ENCODE peak calls at places on chromosomes 13 and 19, in six cellular contexts. T, D, E, Z, F and L are unnamed samples.
A peak's percentile ranks its signal among the peaks of the same experiment; 100 is the strongest.

GRCh38 chr13:103952183-103952582 is 886.0 kb upstream of the SLC10A2 start:
- DNase-seq in Z (peak; percentile 65), T (no peak), E (no peak), D (no peak), F (no peak), L (no peak)

GRCh38 chr19:38849746-38850230 is at the start of gene HNRNPL:
- DNase-seq in Z (no peak), T (peak; percentile 99), D (peak; percentile 99), F (no peak), E (peak; percentile 99), L (peak; percentile 100)

GRCh38 chr13:43936630-43937029 is 56.9 kb downstream of the LACC1 start:
- DNase-seq in T (no peak), F (no peak), Z (no peak), E (no peak), D (no peak), L (no peak)

GRCh38 chr19:4456566-4456842 is 1.1 kb downstream of the UBXN6 start:
- DNase-seq in F (no peak), T (no peak), Z (peak; percentile 63), E (no peak), D (peak; percentile 36), L (peak; percentile 66)

GRCh38 chr19:7500811-7501450 is 12.1 kb upstream of the PEX11G start:
- DNase-seq in Z (peak; percentile 47), T (peak; percentile 72), D (peak; percentile 74), E (peak; percentile 92), F (no peak), L (no peak)

GRCh38 chr19:2850256-2850925 is 9.1 kb downstream of the ZNF555 start:
- DNase-seq in F (no peak), D (no peak), T (no peak), Z (no peak), E (no peak), L (no peak)

GRCh38 chr13:41601718-41602445 is 144.5 kb downstream of the RGCC start:
- DNase-seq in E (no peak), D (no peak), T (no peak), F (no peak), Z (no peak), L (no peak)

GRCh38 chr19:46610851-46611770 is 10.0 kb downstream of the CALM3 start:
- DNase-seq in Z (no peak), E (no peak), D (peak; percentile 15), F (no peak), T (no peak), L (no peak)

GRCh38 chr19:32677657-32678056 is 2.0 kb downstream of the RGS9BP start:
- DNase-seq in T (no peak), F (no peak), E (no peak), Z (no peak), D (no peak), L (no peak)

GRCh38 chr19:28847468-28847867 is 365.5 kb downstream of the UQCRFS1 start:
- DNase-seq in Z (no peak), D (no peak), T (no peak), E (no peak), F (no peak), L (no peak)

GRCh38 chr19:11931051-11931450 is 6.1 kb downstream of the ZNF700 start:
- DNase-seq in D (peak; percentile 9), F (no peak), Z (no peak), E (no peak), T (no peak), L (no peak)

GRCh38 chr19:11924886-11925583 is at the start of gene ZNF700:
- DNase-seq in E (peak; percentile 95), D (peak; percentile 97), Z (peak; percentile 91), T (peak; percentile 98), F (peak; percentile 95), L (peak; percentile 98)

GRCh38 chr19:11921852-11922495 is 2.9 kb upstream of the ZNF700 start:
- DNase-seq in F (no peak), T (peak; percentile 30), D (no peak), Z (no peak), E (no peak), L (no peak)

GRCh38 chr19:11931513-11931912 is 6.6 kb downstream of the ZNF700 start:
- DNase-seq in F (no peak), D (no peak), E (no peak), Z (no peak), T (no peak), L (no peak)

DNA sequence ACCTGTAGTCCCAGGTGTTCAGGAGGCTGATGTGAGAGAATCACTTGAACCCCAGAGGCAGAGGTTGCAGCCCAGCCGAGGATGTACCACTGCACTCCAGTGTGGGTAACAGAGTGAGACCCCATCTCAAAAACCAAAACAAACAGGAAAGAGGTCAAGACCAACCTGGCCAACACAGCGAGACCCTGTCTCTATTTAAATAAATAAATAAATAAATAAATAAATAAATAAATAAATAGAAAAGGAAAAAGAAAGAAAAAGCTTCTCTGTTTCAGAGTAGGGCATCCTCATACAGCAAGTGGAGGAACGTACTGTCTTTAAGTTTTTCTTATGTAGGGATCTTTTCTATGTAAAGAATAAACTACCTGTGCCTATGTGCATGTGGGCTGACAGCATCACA is 2.3 kb downstream of the ZNF700 start:
- DNase-seq in D (no peak), Z (no peak), E (no peak), T (no peak), F (no peak), L (no peak)
- H3K9me3 ChIP-seq in D (no peaks in the 10 kb centered on the region), Z (no peaks in the 10 kb centered on the region), E (no peaks in the 10 kb centered on the region), T (no peaks in the 10 kb centered on the region), F (no peaks in the 10 kb centered on the region), L (no peaks in the 10 kb centered on the region)

GRCh38 chr13:60838581-60838980 is 441.6 kb downstream of the TDRD3 start:
- DNase-seq in F (no peak), E (no peak), D (no peak), Z (no peak), T (no peak), L (no peak)
- TF ChIP-seq POLR2AphosphoS5 in F (no peak), E (no peak), D (no peak), Z (no peak), T (no peak), L (no peak)

DNA sequence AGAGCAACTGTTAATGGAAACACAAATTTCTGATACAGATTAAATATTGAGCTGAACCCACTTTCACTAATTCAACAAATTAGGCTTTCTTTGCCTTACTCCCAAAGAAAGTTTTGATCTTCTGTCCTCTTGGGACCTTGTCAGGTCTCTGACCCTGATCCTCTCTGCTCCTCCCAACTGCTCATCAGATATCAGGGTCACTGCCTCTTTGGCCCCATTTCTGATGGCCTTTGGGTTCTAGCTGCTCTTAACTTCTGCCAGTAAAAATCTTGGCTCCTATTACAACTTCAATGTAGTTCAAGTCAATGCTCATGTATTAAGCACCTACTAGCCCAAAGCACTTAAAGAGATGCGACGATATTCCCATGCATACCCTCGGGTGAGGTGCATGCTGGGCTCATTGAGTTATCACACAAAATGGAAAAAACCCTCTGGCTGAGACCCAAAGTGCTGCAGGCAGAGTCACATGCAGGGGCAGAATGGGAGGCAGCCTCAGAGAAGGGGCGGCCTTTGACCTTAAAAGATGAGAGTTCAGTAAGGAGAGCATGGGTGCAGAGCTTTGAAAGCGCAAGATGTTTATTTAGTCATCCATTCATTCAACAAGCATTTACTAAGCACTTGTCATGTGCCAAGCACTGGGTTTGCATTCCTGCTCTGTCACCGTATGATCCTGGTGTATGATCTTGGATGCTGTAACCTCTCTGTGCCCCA is 183.4 kb downstream of the USP12 start:
- DNase-seq in Z (no peak), D (peak; percentile 4), F (no peak), T (no peak), E (no peak), L (peak; percentile 40)
- H3K4me1 ChIP-seq in Z (peaks cover 4% of the 10 kb centered on the region), D (peaks cover 18% of the 10 kb centered on the region), F (no peaks in the 10 kb centered on the region), T (peaks cover 49% of the 10 kb centered on the region), E (no peaks in the 10 kb centered on the region), L (peaks cover 2% of the 10 kb centered on the region)

GRCh38 chr19:58213075-58213369 is 15.7 kb upstream of the ZNF544 start:
- DNase-seq in D (no peak), Z (no peak), E (no peak), F (no peak), T (no peak), L (no peak)

GRCh38 chr19:58217069-58217481 is 11.6 kb upstream of the ZNF544 start:
- DNase-seq in Z (no peak), F (no peak), T (no peak), D (no peak), E (no peak), L (no peak)

GRCh38 chr19:58217607-58218391 is 10.9 kb upstream of the ZNF544 start:
- DNase-seq in E (no peak), F (no peak), T (no peak), D (no peak), Z (no peak), L (no peak)

GRCh38 chr19:58209577-58209976 is 19.1 kb upstream of the ZNF544 start:
- DNase-seq in Z (no peak), D (no peak), E (no peak), F (no peak), T (no peak), L (no peak)

DNA sequence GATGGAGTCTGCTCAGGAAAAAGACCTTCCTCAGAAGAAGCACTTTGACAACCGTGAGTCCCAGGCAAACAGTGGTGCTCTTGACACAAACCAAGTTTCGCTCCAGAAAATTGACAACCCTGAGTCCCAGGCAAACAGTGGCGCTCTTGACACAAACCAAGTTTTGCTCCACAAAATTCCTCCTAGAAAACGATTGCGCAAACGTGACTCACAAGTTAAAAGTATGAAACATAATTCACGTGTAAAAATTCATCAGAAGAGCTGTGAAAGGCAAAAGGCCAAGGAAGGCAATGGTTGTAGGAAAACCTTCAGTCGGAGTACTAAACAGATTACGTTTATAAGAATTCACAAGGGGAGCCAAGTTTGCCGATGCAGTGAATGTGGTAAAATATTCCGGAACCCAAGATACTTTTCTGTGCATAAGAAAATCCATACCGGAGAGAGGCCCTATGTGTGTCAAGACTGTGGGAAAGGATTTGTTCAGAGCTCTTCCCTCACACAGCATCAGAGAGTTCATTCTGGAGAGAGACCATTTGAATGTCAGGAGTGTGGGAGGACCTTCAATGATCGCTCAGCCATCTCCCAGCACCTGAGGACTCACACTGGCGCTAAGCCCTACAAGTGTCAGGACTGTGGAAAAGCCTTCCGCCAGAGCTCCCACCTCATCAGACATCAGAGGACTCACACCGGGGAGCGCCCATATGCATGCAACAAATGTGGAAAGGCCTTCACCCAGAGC is 16.2 kb upstream of the ZNF544 start:
- DNase-seq in F (no peak), E (no peak), Z (no peak), T (no peak), D (no peak), L (no peak)
- H3K9me3 ChIP-seq in F (peaks cover 99% of the 10 kb centered on the region), E (peaks cover 43% of the 10 kb centered on the region), Z (peaks cover 8% of the 10 kb centered on the region), T (peaks cover 100% of the 10 kb centered on the region), D (peaks cover 99% of the 10 kb centered on the region), L (peaks cover 96% of the 10 kb centered on the region)

DNA sequence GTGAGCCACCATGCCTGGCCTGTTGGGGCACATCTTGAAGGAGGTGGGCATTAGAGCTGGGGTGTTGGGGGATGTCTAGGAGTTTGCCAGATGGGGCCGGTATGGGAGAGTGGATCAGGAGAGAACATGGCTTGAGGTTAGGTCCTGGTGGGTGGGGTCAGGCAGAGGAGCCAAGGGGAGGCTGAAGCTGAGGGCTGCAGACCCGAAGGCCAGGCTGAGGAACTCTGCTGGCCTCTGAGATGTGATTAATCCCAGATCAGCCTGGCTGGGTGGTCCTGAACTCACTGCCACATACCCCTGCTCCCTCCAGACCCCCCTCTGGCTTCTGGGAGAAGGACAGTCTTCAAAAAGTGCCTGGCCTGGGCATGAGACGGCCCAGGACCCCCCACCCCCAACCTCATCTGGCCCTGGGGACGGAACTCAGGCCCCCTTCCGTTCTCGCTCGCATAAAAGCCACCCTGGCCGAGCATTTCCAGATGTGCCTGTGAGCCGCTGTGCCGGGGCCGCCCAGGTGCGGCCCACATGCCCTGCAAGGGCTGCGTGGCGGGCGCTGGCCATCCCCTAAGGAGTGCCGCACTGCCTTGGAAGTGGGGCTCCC is 2.7 kb downstream of the FSTL3 start:
- DNase-seq in T (no peak), F (no peak), E (no peak), D (no peak), Z (no peak), L (peak; percentile 79)
- TF ChIP-seq POLR2AphosphoS5 in T (no peak), F (no peak), E (no peak), D (no peak), Z (no peak), L (no peak)

GRCh38 chr13:91470084-91470621 is 71.7 kb downstream of the GPC5 start:
- DNase-seq in D (no peak), E (no peak), F (no peak), Z (no peak), T (no peak), L (no peak)
- H3K4me1 ChIP-seq in D (no peaks in the 10 kb centered on the region), E (no peaks in the 10 kb centered on the region), F (no peaks in the 10 kb centered on the region), Z (no peaks in the 10 kb centered on the region), T (no peaks in the 10 kb centered on the region), L (no peaks in the 10 kb centered on the region)